ENCODE peak calls at places on chromosomes 3 and 15, in nine cellular contexts. One of them, this sample, is unnamed.

GRCh38 chr3:9452417-9452816 is 55.0 kb downstream of the SETD5 start:
- DNase-seq in H4: no peak
- DNase-seq in heart left ventricle: no peak
- DNase-seq in transverse colon: no peak
- DNase-seq in psoas muscle: no peak
- DNase-seq in B cell: no peak
- DNase-seq in HT1080: no peak
- DNase-seq in keratinocyte: no peak
- DNase-seq in GM12865: peak; percentile 7
- DNase-seq in this sample: no peak

GRCh38 chr15:40235201-40235890 is 3.5 kb upstream of the PAK6 start:
- DNase-seq in HT1080: no peak
- DNase-seq in H4: no peak
- DNase-seq in transverse colon: no peak
- DNase-seq in psoas muscle: no peak
- DNase-seq in keratinocyte: no peak
- DNase-seq in B cell: peak; percentile 67
- DNase-seq in heart left ventricle: no peak
- DNase-seq in GM12865: no peak
- DNase-seq in this sample: no peak

GRCh38 chr3:56413911-56414310 is 54.4 kb downstream of the ERC2 start:
- DNase-seq in transverse colon: no peak
- DNase-seq in H4: no peak
- DNase-seq in keratinocyte: no peak
- DNase-seq in B cell: no peak
- DNase-seq in heart left ventricle: no peak
- DNase-seq in psoas muscle: no peak
- DNase-seq in GM12865: no peak
- DNase-seq in HT1080: no peak
- DNase-seq in this sample: no peak

GRCh38 chr15:90400759-90401314 is 12.8 kb downstream of the IQGAP1 start:
- DNase-seq in H4: peak; percentile 93
- DNase-seq in psoas muscle: peak; percentile 55
- DNase-seq in HT1080: peak; percentile 97
- DNase-seq in B cell: peak; percentile 69
- DNase-seq in keratinocyte: peak; percentile 73
- DNase-seq in GM12865: peak; percentile 91
- DNase-seq in heart left ventricle: peak; percentile 72
- DNase-seq in transverse colon: peak; percentile 69
- DNase-seq in this sample: peak; percentile 94

GRCh38 chr3:83890039-83890762 is 1068.6 kb upstream of the CADM2 start:
- DNase-seq in H4: peak; percentile 16
- DNase-seq in psoas muscle: no peak
- DNase-seq in GM12865: no peak
- DNase-seq in transverse colon: no peak
- DNase-seq in HT1080: no peak
- DNase-seq in keratinocyte: no peak
- DNase-seq in B cell: no peak
- DNase-seq in heart left ventricle: no peak
- DNase-seq in this sample: no peak

GRCh38 chr3:71311320-71312046 is 272.0 kb downstream of the FOXP1 start:
- DNase-seq in GM12865: no peak
- DNase-seq in keratinocyte: no peak
- DNase-seq in psoas muscle: no peak
- DNase-seq in H4: no peak
- DNase-seq in HT1080: peak; percentile 50
- DNase-seq in transverse colon: no peak
- DNase-seq in B cell: no peak
- DNase-seq in heart left ventricle: no peak
- DNase-seq in this sample: no peak

GRCh38 chr3:18669374-18669773 is 244.2 kb upstream of the SATB1 start:
- DNase-seq in GM12865: no peak
- DNase-seq in heart left ventricle: no peak
- DNase-seq in B cell: no peak
- DNase-seq in transverse colon: no peak
- DNase-seq in H4: no peak
- DNase-seq in psoas muscle: no peak
- DNase-seq in HT1080: no peak
- DNase-seq in keratinocyte: no peak
- DNase-seq in this sample: no peak

GRCh38 chr3:134427400-134428111 is 53.3 kb upstream of the AMOTL2 start:
- DNase-seq in transverse colon: no peak
- DNase-seq in keratinocyte: peak; percentile 96
- DNase-seq in B cell: no peak
- DNase-seq in HT1080: peak; percentile 100
- DNase-seq in H4: peak; percentile 91
- DNase-seq in GM12865: no peak
- DNase-seq in psoas muscle: peak; percentile 85
- DNase-seq in heart left ventricle: no peak
- DNase-seq in this sample: no peak

GRCh38 chr15:89105147-89105546 is 16.9 kb downstream of the ABHD2 start:
- DNase-seq in HT1080: peak; percentile 95
- DNase-seq in GM12865: no peak
- DNase-seq in heart left ventricle: no peak
- DNase-seq in B cell: no peak
- DNase-seq in transverse colon: no peak
- DNase-seq in keratinocyte: no peak
- DNase-seq in H4: peak; percentile 56
- DNase-seq in psoas muscle: no peak
- DNase-seq in this sample: peak; percentile 33

GRCh38 chr3:42488687-42489086 is 13.8 kb upstream of the VIPR1 start:
- DNase-seq in keratinocyte: no peak
- DNase-seq in H4: no peak
- DNase-seq in transverse colon: no peak
- DNase-seq in B cell: no peak
- DNase-seq in heart left ventricle: no peak
- DNase-seq in HT1080: no peak
- DNase-seq in GM12865: no peak
- DNase-seq in psoas muscle: no peak
- DNase-seq in this sample: no peak

GRCh38 chr3:44926921-44927320 is 49.1 kb downstream of the ZDHHC3 start:
- DNase-seq in B cell: no peak
- DNase-seq in H4: no peak
- DNase-seq in transverse colon: no peak
- DNase-seq in heart left ventricle: no peak
- DNase-seq in psoas muscle: no peak
- DNase-seq in keratinocyte: no peak
- DNase-seq in GM12865: no peak
- DNase-seq in HT1080: no peak
- DNase-seq in this sample: no peak

GRCh38 chr3:111471851-111472250 is 70.1 kb upstream of the CD96 start:
- DNase-seq in transverse colon: no peak
- DNase-seq in H4: no peak
- DNase-seq in GM12865: no peak
- DNase-seq in heart left ventricle: no peak
- DNase-seq in B cell: no peak
- DNase-seq in keratinocyte: no peak
- DNase-seq in psoas muscle: no peak
- DNase-seq in HT1080: no peak
- DNase-seq in this sample: no peak

GRCh38 chr15:24075420-24076089 is 388.4 kb upstream of the NDN start:
- DNase-seq in psoas muscle: no peak
- DNase-seq in keratinocyte: no peak
- DNase-seq in HT1080: no peak
- DNase-seq in B cell: no peak
- DNase-seq in GM12865: no peak
- DNase-seq in heart left ventricle: no peak
- DNase-seq in H4: no peak
- DNase-seq in transverse colon: peak; percentile 11
- DNase-seq in this sample: no peak

GRCh38 chr3:157354254-157354653 is 82.4 kb upstream of the PTX3 start:
- DNase-seq in GM12865: no peak
- DNase-seq in H4: no peak
- DNase-seq in heart left ventricle: no peak
- DNase-seq in transverse colon: no peak
- DNase-seq in HT1080: no peak
- DNase-seq in B cell: no peak
- DNase-seq in keratinocyte: no peak
- DNase-seq in psoas muscle: no peak
- DNase-seq in this sample: no peak

GRCh38 chr15:37046876-37047614 is 53.3 kb downstream of the MEIS2 start:
- DNase-seq in GM12865: no peak
- DNase-seq in H4: no peak
- DNase-seq in HT1080: no peak
- DNase-seq in transverse colon: no peak
- DNase-seq in psoas muscle: no peak
- DNase-seq in keratinocyte: no peak
- DNase-seq in heart left ventricle: no peak
- DNase-seq in B cell: no peak
- DNase-seq in this sample: no peak

GRCh38 chr15:61681676-61682075 is 378.6 kb downstream of the VPS13C start:
- DNase-seq in GM12865: no peak
- DNase-seq in H4: no peak
- DNase-seq in B cell: no peak
- DNase-seq in keratinocyte: no peak
- DNase-seq in HT1080: no peak
- DNase-seq in heart left ventricle: no peak
- DNase-seq in transverse colon: no peak
- DNase-seq in psoas muscle: no peak
- DNase-seq in this sample: no peak

GRCh38 chr15:69467636-69468035 is 15.0 kb downstream of the RPLP1 start:
- DNase-seq in keratinocyte: no peak
- DNase-seq in psoas muscle: no peak
- DNase-seq in transverse colon: peak; percentile 23
- DNase-seq in HT1080: no peak
- DNase-seq in B cell: no peak
- DNase-seq in H4: no peak
- DNase-seq in GM12865: no peak
- DNase-seq in heart left ventricle: no peak
- DNase-seq in this sample: no peak

GRCh38 chr15:75081150-75081549 is 57.8 kb downstream of the PPCDC start:
- DNase-seq in heart left ventricle: no peak
- DNase-seq in H4: no peak
- DNase-seq in transverse colon: no peak
- DNase-seq in keratinocyte: no peak
- DNase-seq in GM12865: no peak
- DNase-seq in B cell: no peak
- DNase-seq in HT1080: no peak
- DNase-seq in psoas muscle: no peak
- DNase-seq in this sample: no peak

GRCh38 chr3:100427694-100428093 is 26.4 kb downstream of the LNP1 start:
- DNase-seq in psoas muscle: no peak
- DNase-seq in heart left ventricle: no peak
- DNase-seq in HT1080: no peak
- DNase-seq in transverse colon: no peak
- DNase-seq in H4: no peak
- DNase-seq in B cell: no peak
- DNase-seq in GM12865: no peak
- DNase-seq in keratinocyte: no peak
- DNase-seq in this sample: no peak

GRCh38 chr3:156997351-156997750 is 162.6 kb downstream of the CCNL1 start:
- DNase-seq in keratinocyte: no peak
- DNase-seq in B cell: no peak
- DNase-seq in HT1080: peak; percentile 44
- DNase-seq in psoas muscle: no peak
- DNase-seq in heart left ventricle: no peak
- DNase-seq in GM12865: no peak
- DNase-seq in transverse colon: no peak
- DNase-seq in H4: peak; percentile 26
- DNase-seq in this sample: peak; percentile 5

GRCh38 chr3:13219077-13219901 is 146.1 kb upstream of the IQSEC1 start:
- DNase-seq in B cell: no peak
- DNase-seq in H4: no peak
- DNase-seq in GM12865: no peak
- DNase-seq in HT1080: no peak
- DNase-seq in psoas muscle: peak; percentile 45
- DNase-seq in keratinocyte: no peak
- DNase-seq in heart left ventricle: no peak
- DNase-seq in transverse colon: no peak
- DNase-seq in this sample: no peak

GRCh38 chr3:125043599-125044151 is 12.1 kb downstream of the HEG1 start:
- DNase-seq in HT1080: no peak
- DNase-seq in B cell: no peak
- DNase-seq in keratinocyte: no peak
- DNase-seq in heart left ventricle: peak; percentile 71
- DNase-seq in GM12865: no peak
- DNase-seq in psoas muscle: peak; percentile 63
- DNase-seq in H4: no peak
- DNase-seq in transverse colon: peak; percentile 54
- DNase-seq in this sample: no peak

GRCh38 chr3:89577517-89578252 is 470.3 kb downstream of the EPHA3 start:
- DNase-seq in psoas muscle: no peak
- DNase-seq in heart left ventricle: no peak
- DNase-seq in transverse colon: no peak
- DNase-seq in B cell: no peak
- DNase-seq in HT1080: no peak
- DNase-seq in keratinocyte: no peak
- DNase-seq in GM12865: no peak
- DNase-seq in H4: no peak
- DNase-seq in this sample: no peak

GRCh38 chr3:157327837-157328236 is 108.8 kb upstream of the PTX3 start:
- DNase-seq in HT1080: no peak
- DNase-seq in H4: no peak
- DNase-seq in B cell: no peak
- DNase-seq in psoas muscle: no peak
- DNase-seq in heart left ventricle: no peak
- DNase-seq in keratinocyte: no peak
- DNase-seq in transverse colon: no peak
- DNase-seq in GM12865: no peak
- DNase-seq in this sample: no peak

GRCh38 chr3:98172621-98173020 is 6.1 kb downstream of the OR5H15 start:
- DNase-seq in H4: peak; percentile 10
- DNase-seq in keratinocyte: no peak
- DNase-seq in B cell: no peak
- DNase-seq in heart left ventricle: no peak
- DNase-seq in psoas muscle: no peak
- DNase-seq in transverse colon: no peak
- DNase-seq in GM12865: peak; percentile 14
- DNase-seq in HT1080: peak; percentile 27
- DNase-seq in this sample: peak; percentile 2

GRCh38 chr3:104347281-104347680 is 1019.4 kb upstream of the ALCAM start:
- DNase-seq in keratinocyte: no peak
- DNase-seq in GM12865: no peak
- DNase-seq in B cell: no peak
- DNase-seq in heart left ventricle: no peak
- DNase-seq in transverse colon: no peak
- DNase-seq in HT1080: no peak
- DNase-seq in psoas muscle: no peak
- DNase-seq in H4: no peak
- DNase-seq in this sample: no peak

GRCh38 chr3:52317601-52318000 is 1.5 kb downstream of the DNAH1 start:
- DNase-seq in keratinocyte: no peak
- DNase-seq in HT1080: no peak
- DNase-seq in transverse colon: peak; percentile 76
- DNase-seq in H4: no peak
- DNase-seq in B cell: peak; percentile 85
- DNase-seq in heart left ventricle: peak; percentile 58
- DNase-seq in psoas muscle: peak; percentile 60
- DNase-seq in GM12865: peak; percentile 45
- DNase-seq in this sample: peak; percentile 34

GRCh38 chr15:101250331-101250730 is 1.5 kb downstream of the CHSY1 start:
- DNase-seq in keratinocyte: no peak
- DNase-seq in heart left ventricle: no peak
- DNase-seq in HT1080: peak; percentile 52
- DNase-seq in H4: peak; percentile 29
- DNase-seq in GM12865: no peak
- DNase-seq in transverse colon: no peak
- DNase-seq in B cell: no peak
- DNase-seq in psoas muscle: no peak
- DNase-seq in this sample: peak; percentile 78

GRCh38 chr3:122310361-122310760 is 14.7 kb upstream of the CSTA start:
- DNase-seq in H4: no peak
- DNase-seq in B cell: no peak
- DNase-seq in psoas muscle: no peak
- DNase-seq in GM12865: no peak
- DNase-seq in keratinocyte: no peak
- DNase-seq in HT1080: no peak
- DNase-seq in heart left ventricle: no peak
- DNase-seq in transverse colon: peak; percentile 36
- DNase-seq in this sample: no peak

GRCh38 chr3:177041730-177042551 is 155.3 kb downstream of the TBL1XR1 start:
- DNase-seq in keratinocyte: no peak
- DNase-seq in HT1080: no peak
- DNase-seq in B cell: no peak
- DNase-seq in H4: no peak
- DNase-seq in psoas muscle: no peak
- DNase-seq in heart left ventricle: no peak
- DNase-seq in GM12865: peak; percentile 23
- DNase-seq in transverse colon: no peak
- DNase-seq in this sample: no peak

GRCh38 chr3:59286791-59287531 is 237.1 kb upstream of the CFAP20DC start:
- DNase-seq in psoas muscle: no peak
- DNase-seq in H4: peak; percentile 39
- DNase-seq in GM12865: peak; percentile 6
- DNase-seq in B cell: no peak
- DNase-seq in transverse colon: no peak
- DNase-seq in keratinocyte: no peak
- DNase-seq in heart left ventricle: peak; percentile 16
- DNase-seq in HT1080: peak; percentile 79
- DNase-seq in this sample: no peak